ENCODE peak calls at places on chromosomes 11 and 22, in nine cellular contexts. One of them, this sample, is unnamed.

GRCh38 chr22:20034143-20034542 is 13.2 kb downstream of the TANGO2 start:
- DNase-seq in heart left ventricle: no peak
- DNase-seq in H9: no peak
- DNase-seq in heart right ventricle: no peak
- DNase-seq in neural progenitor cell: no peak
- DNase-seq in lower lobe of right lung: no peak
- DNase-seq in transverse colon: no peak
- DNase-seq in ovary: no peak
- DNase-seq in A549: no peak
- DNase-seq in this sample: no peak

GRCh38 chr22:18057568-18058209 is 20.1 kb upstream of the PEX26 start:
- DNase-seq in heart left ventricle: peak; percentile 69
- DNase-seq in H9: no peak
- DNase-seq in heart right ventricle: peak; percentile 76
- DNase-seq in neural progenitor cell: no peak
- DNase-seq in lower lobe of right lung: no peak
- DNase-seq in transverse colon: peak; percentile 74
- DNase-seq in ovary: peak; percentile 92
- DNase-seq in A549: peak; percentile 60
- DNase-seq in this sample: no peak

GRCh38 chr11:71995726-71996291 is 2.9 kb upstream of the IL18BP start:
- DNase-seq in heart left ventricle: no peak
- DNase-seq in H9: no peak
- DNase-seq in heart right ventricle: no peak
- DNase-seq in neural progenitor cell: no peak
- DNase-seq in lower lobe of right lung: no peak
- DNase-seq in transverse colon: no peak
- DNase-seq in ovary: no peak
- DNase-seq in A549: no peak
- DNase-seq in this sample: no peak

GRCh38 chr11:69909561-69910518 is 90.6 kb upstream of the FGF3 start:
- DNase-seq in heart left ventricle: peak; percentile 41
- DNase-seq in H9: no peak
- DNase-seq in heart right ventricle: no peak
- DNase-seq in neural progenitor cell: peak; percentile 63
- DNase-seq in lower lobe of right lung: peak; percentile 34
- DNase-seq in transverse colon: no peak
- DNase-seq in ovary: no peak
- DNase-seq in A549: no peak
- DNase-seq in this sample: no peak

GRCh38 chr11:59611570-59612565 is 3.7 kb downstream of the OSBP start:
- DNase-seq in heart left ventricle: no peak
- DNase-seq in H9: no peak
- DNase-seq in heart right ventricle: no peak
- DNase-seq in neural progenitor cell: no peak
- DNase-seq in lower lobe of right lung: no peak
- DNase-seq in transverse colon: peak; percentile 64
- DNase-seq in ovary: no peak
- DNase-seq in A549: no peak
- DNase-seq in this sample: no peak

GRCh38 chr11:100970273-100971164 is 159.1 kb downstream of the PGR start:
- DNase-seq in heart left ventricle: peak; percentile 20
- DNase-seq in H9: no peak
- DNase-seq in heart right ventricle: peak; percentile 4
- DNase-seq in neural progenitor cell: no peak
- DNase-seq in lower lobe of right lung: no peak
- DNase-seq in transverse colon: no peak
- DNase-seq in ovary: no peak
- DNase-seq in A549: no peak
- DNase-seq in this sample: no peak

GRCh38 chr22:25360411-25360810 is 141.0 kb downstream of the CRYBB2 start:
- DNase-seq in heart left ventricle: no peak
- DNase-seq in H9: no peak
- DNase-seq in heart right ventricle: no peak
- DNase-seq in neural progenitor cell: no peak
- DNase-seq in lower lobe of right lung: no peak
- DNase-seq in transverse colon: no peak
- DNase-seq in ovary: no peak
- DNase-seq in A549: no peak
- DNase-seq in this sample: no peak

GRCh38 chr22:24845036-24845918 is 39.3 kb downstream of the SGSM1 start:
- DNase-seq in heart left ventricle: no peak
- DNase-seq in H9: no peak
- DNase-seq in heart right ventricle: no peak
- DNase-seq in neural progenitor cell: no peak
- DNase-seq in lower lobe of right lung: no peak
- DNase-seq in transverse colon: no peak
- DNase-seq in ovary: peak; percentile 23
- DNase-seq in A549: no peak
- DNase-seq in this sample: no peak

GRCh38 chr11:86153439-86153838 is 84.6 kb upstream of the PICALM start:
- DNase-seq in heart left ventricle: no peak
- DNase-seq in H9: no peak
- DNase-seq in heart right ventricle: no peak
- DNase-seq in neural progenitor cell: no peak
- DNase-seq in lower lobe of right lung: no peak
- DNase-seq in transverse colon: no peak
- DNase-seq in ovary: no peak
- DNase-seq in A549: no peak
- DNase-seq in this sample: no peak

GRCh38 chr22:44999687-45000086 is 10.1 kb downstream of the PHF21B start:
- DNase-seq in heart left ventricle: no peak
- DNase-seq in H9: no peak
- DNase-seq in heart right ventricle: no peak
- DNase-seq in neural progenitor cell: no peak
- DNase-seq in lower lobe of right lung: no peak
- DNase-seq in transverse colon: no peak
- DNase-seq in ovary: no peak
- DNase-seq in A549: no peak
- DNase-seq in this sample: no peak

GRCh38 chr11:134384406-134384805 is 27.6 kb downstream of the B3GAT1 start:
- DNase-seq in heart left ventricle: no peak
- DNase-seq in H9: no peak
- DNase-seq in heart right ventricle: no peak
- DNase-seq in neural progenitor cell: no peak
- DNase-seq in lower lobe of right lung: no peak
- DNase-seq in transverse colon: no peak
- DNase-seq in ovary: no peak
- DNase-seq in A549: no peak
- DNase-seq in this sample: no peak

GRCh38 chr11:5923789-5924188 is 18.3 kb upstream of the OR56A3 start:
- DNase-seq in heart left ventricle: no peak
- DNase-seq in H9: no peak
- DNase-seq in heart right ventricle: no peak
- DNase-seq in neural progenitor cell: no peak
- DNase-seq in lower lobe of right lung: no peak
- DNase-seq in transverse colon: no peak
- DNase-seq in ovary: no peak
- DNase-seq in A549: no peak
- DNase-seq in this sample: no peak

DNA sequence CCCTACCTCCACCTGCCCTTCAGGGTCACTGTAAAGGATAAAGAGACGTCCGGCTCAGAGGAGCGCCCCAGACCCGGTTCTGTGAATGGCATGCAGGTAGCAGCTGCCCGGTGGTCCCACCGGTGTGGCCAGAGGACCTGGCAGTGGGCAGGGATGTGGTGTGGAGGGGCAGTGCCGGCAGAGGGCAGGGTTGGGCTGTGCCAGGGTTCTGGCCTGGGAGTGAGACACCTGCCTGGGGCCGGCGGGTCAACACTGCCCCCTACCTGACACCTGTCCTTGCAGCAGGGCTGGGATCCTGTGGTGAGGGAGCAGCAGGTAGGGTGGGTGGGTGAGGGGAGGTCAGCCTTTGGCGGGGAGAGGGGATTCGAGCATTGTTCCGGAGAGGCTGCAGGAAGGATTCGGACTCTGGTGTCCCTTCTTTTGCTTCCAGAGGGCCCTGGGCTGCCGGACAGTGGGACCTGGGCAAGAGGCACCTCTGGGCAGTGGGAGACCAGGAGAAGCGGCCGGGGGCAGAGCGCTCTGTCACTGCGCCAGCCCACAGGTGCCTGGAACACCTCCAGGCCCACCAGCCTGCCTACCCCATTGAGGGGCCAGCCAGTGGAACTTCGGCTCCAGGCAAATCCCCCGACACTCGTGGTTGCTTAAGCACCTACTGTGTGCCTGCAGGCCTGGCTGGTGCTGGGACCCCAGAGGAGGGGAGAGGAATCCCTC is 1.6 kb upstream of the PHLDA2 start:
- DNase-seq in heart left ventricle: peak; percentile 58
- DNase-seq in H9: peak; percentile 98
- DNase-seq in heart right ventricle: peak; percentile 44
- DNase-seq in neural progenitor cell: peak; percentile 79
- DNase-seq in lower lobe of right lung: peak; percentile 90
- DNase-seq in transverse colon: peak; percentile 93
- DNase-seq in ovary: no peak
- DNase-seq in A549: peak; percentile 86
- DNase-seq in this sample: no peak
- H3K27ac ChIP-seq in heart left ventricle: no peak overlapping the region
- H3K27ac ChIP-seq in H9: no peak overlapping the region
- H3K27ac ChIP-seq in heart right ventricle: no peak overlapping the region
- H3K27ac ChIP-seq in neural progenitor cell: no peak overlapping the region
- H3K27ac ChIP-seq in lower lobe of right lung: peak overlapping the region; percentile 82
- H3K27ac ChIP-seq in transverse colon: peak overlapping the region; percentile 90
- H3K27ac ChIP-seq in ovary: no peak overlapping the region
- H3K27ac ChIP-seq in A549: peak overlapping the region; percentile 92
- H3K27ac ChIP-seq in this sample: no peak overlapping the region

GRCh38 chr11:90310210-90310609 is 87.4 kb upstream of the CHORDC1 start:
- DNase-seq in heart left ventricle: no peak
- DNase-seq in H9: no peak
- DNase-seq in heart right ventricle: no peak
- DNase-seq in neural progenitor cell: no peak
- DNase-seq in lower lobe of right lung: no peak
- DNase-seq in transverse colon: no peak
- DNase-seq in ovary: no peak
- DNase-seq in A549: no peak
- DNase-seq in this sample: no peak
- TF ChIP-seq CTCF in heart left ventricle: no peak
- TF ChIP-seq CTCF in H9: peak; percentile 14
- TF ChIP-seq CTCF in heart right ventricle: no peak
- TF ChIP-seq CTCF in neural progenitor cell: peak; percentile 26
- TF ChIP-seq CTCF in lower lobe of right lung: no peak
- TF ChIP-seq CTCF in transverse colon: no peak
- TF ChIP-seq CTCF in ovary: no peak
- TF ChIP-seq CTCF in A549: no peak
- TF ChIP-seq CTCF in this sample: no peak

GRCh38 chr11:73415854-73416615 is 39.8 kb downstream of the RELT start:
- DNase-seq in heart left ventricle: no peak
- DNase-seq in H9: no peak
- DNase-seq in heart right ventricle: no peak
- DNase-seq in neural progenitor cell: no peak
- DNase-seq in lower lobe of right lung: no peak
- DNase-seq in transverse colon: no peak
- DNase-seq in ovary: no peak
- DNase-seq in A549: no peak
- DNase-seq in this sample: no peak

GRCh38 chr11:73413246-73413645 is 37.0 kb downstream of the RELT start:
- DNase-seq in heart left ventricle: no peak
- DNase-seq in H9: no peak
- DNase-seq in heart right ventricle: no peak
- DNase-seq in neural progenitor cell: no peak
- DNase-seq in lower lobe of right lung: no peak
- DNase-seq in transverse colon: no peak
- DNase-seq in ovary: no peak
- DNase-seq in A549: no peak
- DNase-seq in this sample: no peak

GRCh38 chr11:73416711-73417265 is 40.6 kb downstream of the RELT start:
- DNase-seq in heart left ventricle: no peak
- DNase-seq in H9: no peak
- DNase-seq in heart right ventricle: no peak
- DNase-seq in neural progenitor cell: no peak
- DNase-seq in lower lobe of right lung: no peak
- DNase-seq in transverse colon: no peak
- DNase-seq in ovary: no peak
- DNase-seq in A549: no peak
- DNase-seq in this sample: no peak

GRCh38 chr11:73412308-73412707 is 36.1 kb downstream of the RELT start:
- DNase-seq in heart left ventricle: no peak
- DNase-seq in H9: no peak
- DNase-seq in heart right ventricle: no peak
- DNase-seq in neural progenitor cell: no peak
- DNase-seq in lower lobe of right lung: no peak
- DNase-seq in transverse colon: no peak
- DNase-seq in ovary: no peak
- DNase-seq in A549: no peak
- DNase-seq in this sample: no peak

DNA sequence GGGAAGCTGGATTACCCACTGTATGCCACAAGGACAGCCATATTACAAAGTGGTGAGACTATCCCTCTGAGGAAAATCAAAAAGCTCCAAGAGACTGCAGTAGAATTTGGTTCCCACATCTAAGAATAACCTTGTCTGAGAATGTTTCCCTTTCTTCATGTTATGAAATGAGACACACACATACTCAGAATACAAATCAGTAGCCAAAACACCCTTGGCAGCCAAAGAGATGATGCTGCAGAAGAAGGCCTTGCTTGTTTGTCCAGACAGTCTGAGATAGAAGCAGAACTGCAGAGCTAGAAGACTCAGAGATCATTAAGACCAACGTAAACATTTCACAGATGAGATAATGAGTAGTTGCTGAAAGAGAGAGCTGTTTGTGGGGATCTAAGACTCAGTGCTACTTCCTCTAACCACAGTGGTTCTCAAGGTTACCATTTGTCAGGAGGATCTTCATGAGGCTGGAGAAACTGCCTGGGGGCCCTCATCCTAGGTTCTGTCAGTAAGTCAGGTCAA is 38.8 kb downstream of the RELT start:
- DNase-seq in heart left ventricle: no peak
- DNase-seq in H9: no peak
- DNase-seq in heart right ventricle: no peak
- DNase-seq in neural progenitor cell: no peak
- DNase-seq in lower lobe of right lung: no peak
- DNase-seq in transverse colon: no peak
- DNase-seq in ovary: peak; percentile 46
- DNase-seq in A549: no peak
- DNase-seq in this sample: no peak
- H3K27ac ChIP-seq in heart left ventricle: no peak overlapping the region
- H3K27ac ChIP-seq in H9: no peak overlapping the region
- H3K27ac ChIP-seq in heart right ventricle: no peak overlapping the region
- H3K27ac ChIP-seq in neural progenitor cell: no peak overlapping the region
- H3K27ac ChIP-seq in lower lobe of right lung: peak overlapping the region; percentile 8
- H3K27ac ChIP-seq in transverse colon: no peak overlapping the region
- H3K27ac ChIP-seq in ovary: no peak overlapping the region
- H3K27ac ChIP-seq in A549: no peak overlapping the region
- H3K27ac ChIP-seq in this sample: peak overlapping the region; percentile 92

DNA sequence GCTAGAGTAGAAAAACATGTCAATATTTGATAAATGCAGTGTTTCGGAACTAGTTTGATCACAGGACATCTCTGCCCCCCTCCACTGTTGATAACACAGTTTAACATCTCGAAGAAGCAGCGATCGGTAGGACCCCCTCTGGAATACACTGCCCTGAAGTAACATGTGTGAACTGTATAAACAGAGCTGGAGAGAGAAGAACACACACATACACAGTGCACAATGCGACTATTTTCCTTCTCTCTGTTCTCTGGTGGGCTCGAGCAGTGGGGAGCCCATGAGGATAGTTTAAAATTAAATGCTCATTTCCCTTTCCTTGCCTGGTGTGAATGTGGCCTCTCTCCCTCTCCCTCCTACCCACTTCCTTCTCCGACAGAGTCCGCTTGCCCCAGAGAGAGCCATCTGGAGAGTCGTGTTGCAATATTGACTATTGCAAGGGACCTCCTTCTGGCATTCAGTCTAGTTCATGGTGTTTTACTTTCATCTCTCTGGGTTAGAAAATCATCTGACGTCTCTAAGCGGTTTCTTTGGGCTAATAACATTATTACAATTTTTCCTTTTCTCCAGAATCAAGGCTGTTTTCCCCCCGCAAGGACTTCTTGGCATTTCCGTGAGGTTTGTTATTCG is 51.6 kb upstream of the BARX2 start:
- DNase-seq in heart left ventricle: peak; percentile 63
- DNase-seq in H9: no peak
- DNase-seq in heart right ventricle: peak; percentile 32
- DNase-seq in neural progenitor cell: no peak
- DNase-seq in lower lobe of right lung: no peak
- DNase-seq in transverse colon: peak; percentile 27
- DNase-seq in ovary: no peak
- DNase-seq in A549: peak; percentile 14
- DNase-seq in this sample: no peak
- TF ChIP-seq CTCF in heart left ventricle: no peak
- TF ChIP-seq CTCF in H9: no peak
- TF ChIP-seq CTCF in heart right ventricle: no peak
- TF ChIP-seq CTCF in neural progenitor cell: no peak
- TF ChIP-seq CTCF in lower lobe of right lung: no peak
- TF ChIP-seq CTCF in transverse colon: no peak
- TF ChIP-seq CTCF in ovary: no peak
- TF ChIP-seq CTCF in A549: no peak
- TF ChIP-seq CTCF in this sample: no peak

This sample was measured in dorsolateral prefrontal cortex.